ENCODE peak calls at places on chromosome 9, in eight cellular contexts. D is left lung, Y is adrenal gland, A is fibroblast of lung, B is tibial artery, V is ascending aorta, O is endothelial cell of umbilical vein, X is HCT116. W is an unnamed sample.

GRCh38 chr9:13002740-13003139 is 227.9 kb downstream of the LURAP1L start:
- DNase-seq in D (no peak), B (no peak), X (no peak), V (no peak), Y (no peak), A (no peak), O (no peak), W (peak)

GRCh38 chr9:132192728-132193127 is 30.9 kb downstream of the NTNG2 start:
- DNase-seq in V (no peak), X (no peak), O (peak), B (no peak), D (no peak), A (no peak), Y (no peak), W (no peak)

GRCh38 chr9:82922686-82923085 is 140.3 kb downstream of the RASEF start:
- DNase-seq in D (no peak), X (no peak), O (no peak), A (peak), B (no peak), V (no peak), Y (no peak), W (no peak)

GRCh38 chr9:69455311-69455710 is 130.3 kb downstream of the ENTREP1 start:
- DNase-seq in B (no peak), Y (no peak), X (no peak), O (no peak), D (no peak), V (no peak), A (no peak), W (no peak)

GRCh38 chr9:93117924-93118862 is 15.9 kb downstream of the NINJ1 start:
- DNase-seq in X (no peak), D (peak), O (no peak), B (peak), V (no peak), Y (peak), A (no peak), W (no peak)

GRCh38 chr9:1495684-1496083 is 445.5 kb downstream of the DMRT2 start:
- DNase-seq in X (no peak), O (no peak), A (no peak), B (no peak), V (no peak), Y (no peak), D (no peak), W (no peak)

GRCh38 chr9:133160742-133161541 is 2.8 kb downstream of the GBGT1 start:
- DNase-seq in V (peak), O (peak), A (peak), X (peak), Y (peak), D (peak), B (peak), W (peak)

GRCh38 chr9:35665471-35665818 is 450 bp upstream of the ARHGEF39 start:
- DNase-seq in V (no peak), A (no peak), O (no peak), B (no peak), D (no peak), Y (no peak), X (no peak), W (no peak)

GRCh38 chr9:89743576-89744254 is 138.9 kb downstream of the GADD45G start:
- DNase-seq in V (no peak), Y (no peak), D (no peak), A (no peak), X (no peak), B (no peak), O (no peak), W (no peak)

GRCh38 chr9:99907208-99907532 is 716 bp downstream of the STX17 start:
- DNase-seq in B (no peak), X (no peak), V (no peak), D (no peak), A (no peak), Y (no peak), O (no peak), W (no peak)

GRCh38 chr9:3845549-3845948 is 319.7 kb upstream of the RFX3 start:
- DNase-seq in A (no peak), Y (no peak), B (no peak), O (no peak), X (no peak), D (no peak), V (no peak), W (no peak)

GRCh38 chr9:128593039-128593438 is 40.7 kb downstream of the SPTAN1 start:
- DNase-seq in X (no peak), Y (no peak), V (no peak), B (no peak), D (no peak), A (no peak), O (no peak), W (no peak)

GRCh38 chr9:92373167-92373566 is 31.2 kb downstream of the OGN start:
- DNase-seq in B (no peak), Y (no peak), A (no peak), O (no peak), X (no peak), D (no peak), V (no peak), W (no peak)

GRCh38 chr9:15724006-15724405 is 171.2 kb downstream of the CCDC171 start:
- DNase-seq in X (no peak), O (no peak), Y (no peak), A (peak), B (no peak), D (no peak), V (no peak), W (no peak)

GRCh38 chr9:96566401-96567202 is 53.0 kb downstream of the CDC14B start:
- DNase-seq in A (peak), X (peak), O (no peak), V (peak), B (peak), D (peak), Y (peak), W (peak)

GRCh38 chr9:112487008-112487798 is 576 bp downstream of the KIAA1958 start:
- DNase-seq in D (peak), B (peak), O (peak), X (peak), A (peak), Y (peak), V (no peak), W (peak)

GRCh38 chr9:25017779-25018178 is 472.1 kb upstream of the IZUMO3 start:
- DNase-seq in V (no peak), Y (no peak), X (no peak), B (no peak), D (no peak), A (no peak), O (no peak), W (no peak)

GRCh38 chr9:98708933-98709911 is at the start of gene GABBR2:
- DNase-seq in X (no peak), Y (no peak), B (no peak), A (peak), O (peak), D (no peak), V (no peak), W (no peak)

GRCh38 chr9:98708103-98708932 is 417 bp downstream of the GABBR2 start:
- DNase-seq in X (no peak), V (no peak), O (peak), A (no peak), B (no peak), Y (no peak), D (no peak), W (peak)

GRCh38 chr9:98709968-98710965 is 1.5 kb upstream of the GABBR2 start:
- DNase-seq in B (no peak), A (peak), O (peak), Y (no peak), V (no peak), X (no peak), D (no peak), W (peak)

GRCh38 chr9:98706651-98707103 is 2.1 kb downstream of the GABBR2 start:
- DNase-seq in D (no peak), A (peak), X (no peak), O (peak), Y (no peak), V (no peak), B (no peak), W (no peak)

GRCh38 chr9:98707158-98708102 is 1.3 kb downstream of the GABBR2 start:
- DNase-seq in B (no peak), V (no peak), Y (peak), X (peak), D (no peak), O (peak), A (peak), W (peak)
- TF ChIP-seq CTCF in B (no peak), V (peak), Y (peak), X (peak), D (peak), O (peak), A (peak), W (no peak)

DNA sequence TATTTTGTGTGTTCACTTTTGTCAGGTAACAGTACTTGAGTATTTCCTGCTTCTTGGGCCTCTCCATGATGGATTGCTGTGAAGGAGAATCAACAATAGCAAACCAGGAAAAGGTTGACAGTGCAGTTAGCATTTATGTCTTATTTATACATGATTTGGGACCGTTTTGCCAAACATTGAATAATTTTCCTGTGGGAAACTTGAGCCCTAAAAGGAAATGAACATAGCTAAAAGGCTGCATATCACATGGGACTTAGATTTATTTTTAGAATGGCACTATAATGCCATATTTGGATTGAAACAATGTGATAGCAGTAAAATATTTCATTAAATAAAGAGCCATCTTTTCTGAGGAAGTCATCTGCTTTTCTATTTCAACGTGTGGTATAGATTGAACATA is 15.3 kb downstream of the GPR21 start:
- DNase-seq in B (no peak), X (no peak), Y (no peak), V (no peak), O (peak), A (peak), D (no peak), W (no peak)
- H3K27ac ChIP-seq in B (peak), X (no peak), Y (peak), V (peak), O (no peak), A (no peak), D (peak), W (no peak)

GRCh38 chr9:126488310-126488709 is 125.4 kb upstream of the LMX1B start:
- DNase-seq in O (peak), X (no peak), A (no peak), V (no peak), D (peak), B (no peak), Y (no peak), W (no peak)

GRCh38 chr9:126483468-126484056 is 130.2 kb upstream of the LMX1B start:
- DNase-seq in Y (no peak), A (no peak), V (no peak), D (no peak), X (no peak), O (no peak), B (no peak), W (no peak)

GRCh38 chr9:126486276-126486675 is 127.5 kb upstream of the LMX1B start:
- DNase-seq in O (no peak), D (peak), A (no peak), V (no peak), X (no peak), Y (no peak), B (no peak), W (no peak)

GRCh38 chr9:126487856-126488255 is 125.9 kb upstream of the LMX1B start:
- DNase-seq in X (no peak), O (no peak), B (no peak), V (peak), Y (no peak), D (peak), A (no peak), W (no peak)

DNA sequence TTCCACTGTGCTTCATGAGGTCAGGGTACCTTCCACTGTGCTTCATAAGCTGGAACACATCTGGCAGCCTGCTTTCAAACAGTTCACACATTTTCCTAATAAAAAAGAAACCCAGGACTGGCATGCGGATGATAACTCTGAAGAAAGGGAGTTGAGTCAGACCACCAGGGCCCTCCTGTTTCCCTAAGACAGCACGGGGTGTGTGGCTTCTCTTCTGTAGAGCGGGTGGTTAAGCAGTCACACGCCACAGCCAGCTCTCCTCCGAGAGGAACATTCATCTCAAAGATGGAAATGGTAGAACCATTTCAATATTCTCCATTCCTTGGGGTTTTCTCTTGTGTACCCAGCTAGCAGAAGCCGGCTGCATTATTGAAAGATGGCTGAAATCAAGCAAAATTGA is 128.1 kb upstream of the LMX1B start:
- DNase-seq in X (no peak), A (no peak), Y (no peak), O (no peak), V (no peak), D (no peak), B (no peak), W (no peak)
- TF ChIP-seq CTCF in X (no peak), A (no peak), Y (no peak), O (no peak), V (no peak), D (no peak), B (no peak), W (no peak)

DNA sequence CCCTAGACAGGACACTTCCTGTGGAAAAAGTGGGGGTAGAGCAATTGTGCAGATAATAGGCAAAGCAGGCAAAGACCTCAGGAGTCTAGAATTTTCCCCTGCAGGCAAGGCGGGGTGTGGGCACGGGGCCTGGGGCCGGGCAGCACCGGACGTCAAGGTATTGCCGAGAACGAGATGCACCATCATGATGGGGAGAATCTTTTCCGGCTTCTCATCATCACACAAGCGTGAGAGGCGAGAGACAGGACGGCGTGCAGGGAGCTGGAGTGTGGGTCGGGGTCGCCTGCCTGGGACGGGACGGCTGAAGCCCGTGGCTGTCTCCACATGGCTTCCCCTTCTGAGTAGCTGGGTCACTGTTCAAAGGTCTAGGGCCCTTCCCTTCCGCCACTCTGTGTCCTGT is 44.5 kb downstream of the OLFM1 start:
- DNase-seq in V (no peak), A (no peak), Y (no peak), O (no peak), X (no peak), B (no peak), D (peak), W (no peak)
- H3K27ac ChIP-seq in V (no peak), A (no peak), Y (no peak), O (no peak), X (no peak), B (no peak), D (no peak), W (no peak)

GRCh38 chr9:125119643-125120286 is 23.6 kb downstream of the SCAI start:
- DNase-seq in A (peak), X (no peak), B (no peak), Y (no peak), O (no peak), V (no peak), D (no peak), W (no peak)
- TF ChIP-seq CTCF in A (no peak), X (no peak), B (no peak), Y (no peak), O (no peak), V (no peak), D (no peak), W (no peak)

GRCh38 chr9:136665704-136666363 is 3.1 kb downstream of the EGFL7 start:
- DNase-seq in Y (no peak), B (no peak), A (no peak), V (no peak), D (no peak), O (no peak), X (no peak), W (peak)
- H3K27ac ChIP-seq in Y (no peak), B (no peak), A (no peak), V (no peak), D (peak), O (no peak), X (peak), W (peak)

GRCh38 chr9:108780949-108781734 is 74.6 kb downstream of the ACTL7B start:
- DNase-seq in D (no peak), B (no peak), Y (no peak), A (no peak), V (no peak), X (no peak), O (no peak), W (no peak)

GRCh38 chr9:108775901-108776306 is 79.9 kb downstream of the ACTL7B start:
- DNase-seq in X (no peak), B (no peak), A (no peak), Y (no peak), V (no peak), O (no peak), D (no peak), W (no peak)

GRCh38 chr9:108779506-108779905 is 76.3 kb downstream of the ACTL7B start:
- DNase-seq in V (no peak), Y (no peak), O (no peak), D (no peak), X (no peak), B (no peak), A (no peak), W (no peak)

DNA sequence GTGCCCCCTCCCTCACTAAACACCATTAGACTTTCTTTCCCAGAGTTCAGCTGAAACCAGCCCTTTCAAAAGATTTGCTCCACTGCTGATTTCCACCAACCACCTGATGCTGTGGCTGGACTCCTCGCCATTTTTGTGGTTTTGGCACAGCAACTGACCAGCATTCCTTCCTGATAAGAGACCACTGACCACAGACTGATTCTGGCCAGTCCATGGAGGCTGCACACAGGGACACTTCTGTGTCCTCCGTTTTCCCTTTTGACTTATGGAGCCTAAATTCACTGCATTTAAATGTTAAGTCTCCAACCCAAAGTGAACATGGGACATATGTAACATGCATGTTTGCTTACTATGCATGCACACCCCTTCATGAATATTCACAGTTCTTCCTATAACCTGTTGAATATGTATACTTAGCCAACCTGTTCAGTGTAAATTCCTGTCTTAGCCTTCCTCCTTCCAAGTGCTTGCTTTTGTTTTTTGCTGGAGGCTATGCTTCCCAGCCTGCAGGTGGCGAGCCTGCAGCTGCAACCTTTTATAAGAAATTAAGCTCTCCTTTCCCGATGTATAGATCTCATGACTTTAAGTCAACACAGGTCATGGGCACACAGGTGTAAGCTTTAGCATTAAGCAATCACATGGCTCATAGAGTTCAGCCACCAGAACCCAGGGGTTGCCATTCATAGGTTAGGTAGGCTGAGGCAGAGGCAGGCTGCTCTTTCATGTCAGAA is 78.7 kb downstream of the ACTL7B start:
- DNase-seq in O (no peak), X (no peak), V (no peak), Y (no peak), A (peak), D (no peak), B (no peak), W (no peak)
- TF ChIP-seq CTCF in O (no peak), X (peak), V (no peak), Y (no peak), A (peak), D (no peak), B (no peak), W (no peak)

DNA sequence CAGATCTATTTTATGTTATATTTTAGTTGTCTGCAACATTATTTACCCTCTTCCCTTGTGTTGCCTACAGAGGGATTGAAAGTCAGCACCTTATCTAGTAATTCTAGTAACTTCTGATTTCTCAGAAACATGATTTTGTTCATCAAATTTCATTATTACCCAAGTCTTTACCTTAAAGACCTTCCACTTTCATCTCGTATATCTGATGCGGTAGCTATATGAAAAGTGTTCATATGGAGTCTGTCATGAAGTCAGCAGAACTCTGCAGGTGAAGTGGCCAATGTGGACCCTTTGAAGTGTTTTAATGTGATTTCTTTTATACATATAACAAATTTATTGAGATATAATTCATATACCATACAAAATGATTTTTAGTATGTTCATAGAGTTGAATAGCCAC is 40.0 kb downstream of the SLC44A1 start:
- DNase-seq in D (no peak), A (no peak), X (no peak), Y (no peak), B (no peak), V (no peak), O (no peak), W (no peak)
- H3K27ac ChIP-seq in D (no peak), A (no peak), X (no peak), Y (no peak), B (no peak), V (no peak), O (no peak), W (no peak)

GRCh38 chr9:81096667-81097066 is 592.7 kb downstream of the TLE1 start:
- DNase-seq in A (no peak), V (no peak), D (no peak), O (no peak), Y (no peak), B (no peak), X (no peak), W (no peak)
- TF ChIP-seq CTCF in A (no peak), V (no peak), D (no peak), O (no peak), Y (no peak), B (no peak), X (no peak), W (no peak)

DNA sequence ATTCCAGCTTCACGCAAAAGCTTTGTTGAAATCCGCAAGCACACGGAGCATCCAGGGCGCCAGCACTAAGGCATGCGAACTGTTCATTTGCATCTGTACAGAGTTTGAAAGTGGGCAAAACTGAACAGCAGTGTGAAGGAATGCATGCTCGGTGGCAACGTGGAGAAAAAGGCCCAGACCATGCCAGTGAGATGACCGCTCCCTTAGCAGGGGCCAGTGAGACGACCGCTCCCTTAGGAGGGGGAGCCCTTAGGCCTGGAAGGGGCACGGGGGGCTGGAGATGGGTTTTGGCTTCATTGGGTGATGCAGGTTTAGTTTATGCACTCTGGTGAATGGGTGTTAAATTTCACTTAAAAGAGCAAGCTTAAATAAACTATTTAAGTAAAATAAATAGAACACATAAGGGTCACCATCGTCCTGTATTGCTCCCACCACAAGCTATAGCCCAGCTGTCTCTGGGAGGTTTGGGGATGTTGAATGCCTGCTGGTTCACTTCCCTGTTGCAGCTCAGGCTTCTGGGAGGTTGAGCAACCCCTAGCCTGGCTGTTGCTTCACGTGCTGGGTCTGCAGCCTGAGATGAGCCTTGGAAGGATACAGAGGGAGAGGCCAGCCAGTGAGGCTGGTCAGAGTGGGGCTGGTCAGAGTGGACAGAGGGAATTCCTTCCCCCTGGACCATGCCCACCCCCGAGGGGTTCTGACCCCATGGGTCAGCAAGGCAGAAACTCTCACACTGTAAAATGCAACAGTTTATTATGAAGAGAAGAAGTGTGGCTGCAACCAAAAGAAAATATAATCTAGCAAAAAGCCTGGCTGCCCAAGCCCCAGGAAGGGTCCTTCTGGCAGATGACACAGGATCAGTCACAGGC is 4.6 kb upstream of the FCN1 start:
- DNase-seq in V (peak), X (no peak), O (no peak), B (peak), D (peak), A (no peak), Y (peak), W (no peak)
- H3K27ac ChIP-seq in V (no peak), X (no peak), O (no peak), B (no peak), D (no peak), A (no peak), Y (no peak), W (no peak)